ENCODE peak calls at places on chromosomes 1 and 21, in four cellular contexts. Y is IMR-90, E is breast epithelium, X is suprapubic skin. T is an unnamed sample. For H3K9me3 and H3K36me3, the result is how much of the 10 kb centered on the place peaks cover.

GRCh38 chr1:209134001-209134400 is 449.5 kb upstream of the CAMK1G start:
- DNase-seq in E (no peak), Y (no peak), X (no peak), T (no peak)

GRCh38 chr1:7539772-7540175 is 231.3 kb upstream of the VAMP3 start:
- DNase-seq in E (no peak), Y (peak), X (no peak), T (no peak)

GRCh38 chr1:40315795-40316594 is 1.1 kb downstream of the COL9A2 start:
- DNase-seq in Y (no peak), E (no peak), X (no peak), T (no peak)

GRCh38 chr1:44584167-44584566 is 90.1 kb downstream of the TMEM53 start:
- DNase-seq in E (no peak), X (no peak), Y (no peak), T (no peak)

GRCh38 chr21:31862078-31862477 is 10.7 kb upstream of the HUNK start:
- DNase-seq in Y (no peak), E (no peak), X (no peak), T (no peak)

GRCh38 chr1:108043712-108044111 is 78.7 kb upstream of the VAV3 start:
- DNase-seq in E (no peak), X (no peak), Y (no peak), T (no peak)

GRCh38 chr1:96887501-96887900 is 165.9 kb downstream of the PTBP2 start:
- DNase-seq in X (no peak), Y (no peak), E (no peak), T (no peak)

GRCh38 chr1:15948600-15949452 is 27.1 kb downstream of the ZBTB17 start:
- DNase-seq in Y (peak), E (peak), X (peak), T (peak)

GRCh38 chr1:184160942-184161698 is 109.6 kb downstream of the TSEN15 start:
- DNase-seq in E (no peak), Y (peak), X (no peak), T (no peak)

GRCh38 chr1:3775498-3776230 is 3.1 kb downstream of the SMIM1 start:
- DNase-seq in X (no peak), Y (peak), E (no peak), T (peak)

GRCh38 chr1:22024485-22025367 is 23.3 kb downstream of the CELA3A start:
- DNase-seq in Y (peak), X (peak), E (peak), T (peak)

GRCh38 chr1:65104854-65105540 is 43.0 kb upstream of the AK4 start:
- DNase-seq in Y (no peak), E (no peak), X (no peak), T (no peak)

GRCh38 chr1:46150085-46150484 is 17.7 kb upstream of the PIK3R3 start:
- DNase-seq in X (no peak), Y (no peak), E (no peak), T (no peak)

GRCh38 chr1:108747128-108747827 is 804 bp downstream of the STXBP3 start:
- DNase-seq in Y (peak), E (peak), X (peak), T (peak)

GRCh38 chr1:204509186-204509635 is 7.0 kb upstream of the MDM4 start:
- DNase-seq in X (no peak), Y (no peak), E (no peak), T (no peak)

GRCh38 chr21:34524671-34525601 is 12.9 kb upstream of the KCNE1 start:
- DNase-seq in Y (peak), X (no peak), E (no peak), T (no peak)

GRCh38 chr1:20476260-20477038 is 9.6 kb downstream of the CAMK2N1 start:
- DNase-seq in E (peak), X (no peak), Y (no peak), T (peak)

GRCh38 chr1:213264534-213264933 is 213.5 kb downstream of the RPS6KC1 start:
- DNase-seq in Y (no peak), E (no peak), X (no peak), T (no peak)

GRCh38 chr1:167650266-167651160 is 20.5 kb downstream of the RCSD1 start:
- DNase-seq in E (no peak), Y (no peak), X (no peak), T (no peak)

GRCh38 chr1:222912730-222913129 is 97.9 kb downstream of the DISP1 start:
- DNase-seq in X (no peak), E (no peak), Y (peak), T (no peak)

GRCh38 chr1:14599787-14600186 is 1.3 kb downstream of the KAZN start:
- DNase-seq in E (no peak), X (no peak), Y (no peak), T (no peak)

GRCh38 chr1:981955-982558 is at the start of gene PERM1:
- DNase-seq in E (no peak), X (no peak), Y (no peak), T (no peak)

GRCh38 chr1:202112864-202113689 is 9.6 kb upstream of the GPR37L1 start:
- DNase-seq in X (no peak), Y (peak), E (peak), T (peak)

GRCh38 chr1:223654083-223654482 is 11.4 kb downstream of the CAPN8 start:
- DNase-seq in E (no peak), Y (no peak), X (no peak), T (no peak)

GRCh38 chr1:247496581-247497285 is 38.8 kb upstream of the OR2B11 start:
- DNase-seq in E (no peak), X (no peak), Y (no peak), T (no peak)

GRCh38 chr21:36754241-36754881 is 55.4 kb downstream of the SIM2 start:
- DNase-seq in X (no peak), Y (no peak), E (no peak), T (no peak)

GRCh38 chr1:240294566-240294965 is 202.9 kb downstream of the FMN2 start:
- DNase-seq in X (no peak), Y (peak), E (no peak), T (no peak)

GRCh38 chr1:89945852-89946476 is 48.9 kb upstream of the ZNF326 start:
- DNase-seq in X (no peak), E (no peak), Y (peak), T (no peak)

GRCh38 chr1:207454046-207454964 is at the start of gene CR2:
- DNase-seq in E (peak), Y (no peak), X (no peak), T (no peak)

GRCh38 chr1:175891783-175892309 is 148.5 kb upstream of the TNR start:
- DNase-seq in X (no peak), E (no peak), Y (no peak), T (no peak)
- TF ChIP-seq POLR2A in X (no peak), E (no peak), Y (no peak), T (no peak)

DNA sequence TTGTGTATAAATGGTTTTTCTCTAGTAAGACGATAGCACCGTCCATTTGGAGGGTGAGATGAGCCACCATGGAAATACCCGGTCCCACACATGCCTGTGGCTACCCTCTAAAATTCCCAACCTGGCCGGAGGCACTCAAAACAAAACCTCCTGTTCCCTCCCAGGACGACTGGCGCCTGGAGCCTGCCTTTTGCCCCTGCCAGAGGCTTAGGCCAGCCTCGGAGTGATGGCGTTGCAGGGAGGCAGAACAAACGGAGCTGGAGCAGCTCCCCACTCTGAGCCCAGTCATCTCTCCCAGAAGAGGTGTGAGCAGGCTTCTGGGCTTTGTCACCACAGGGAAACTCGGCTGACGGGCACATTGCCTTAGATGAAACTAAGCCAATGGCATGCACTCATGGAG is 213.7 kb upstream of the HOOK1 start:
- DNase-seq in E (peak), Y (no peak), X (peak), T (no peak)
- H3K9me3 ChIP-seq in E (under half), Y (under half), X (under half), T (under half)

GRCh38 chr1:42940851-42941639 is 17.6 kb downstream of the SLC2A1 start:
- DNase-seq in X (no peak), Y (peak), E (peak), T (no peak)
- H3K36me3 ChIP-seq in X (under half), Y (half or more), E (under half), T (under half)

GRCh38 chr1:39047374-39048229 is 21.5 kb downstream of the NDUFS5 start:
- DNase-seq in E (no peak), Y (peak), X (no peak), T (no peak)
- TF ChIP-seq POLR2A in E (no peak), Y (no peak), X (no peak), T (no peak)

GRCh38 chr1:248576219-248576980 is 1.8 kb upstream of the OR2T34 start:
- DNase-seq in Y (no peak), E (no peak), X (no peak), T (no peak)
- H3K9me3 ChIP-seq in Y (under half), E (under half), X (under half), T (under half)

DNA sequence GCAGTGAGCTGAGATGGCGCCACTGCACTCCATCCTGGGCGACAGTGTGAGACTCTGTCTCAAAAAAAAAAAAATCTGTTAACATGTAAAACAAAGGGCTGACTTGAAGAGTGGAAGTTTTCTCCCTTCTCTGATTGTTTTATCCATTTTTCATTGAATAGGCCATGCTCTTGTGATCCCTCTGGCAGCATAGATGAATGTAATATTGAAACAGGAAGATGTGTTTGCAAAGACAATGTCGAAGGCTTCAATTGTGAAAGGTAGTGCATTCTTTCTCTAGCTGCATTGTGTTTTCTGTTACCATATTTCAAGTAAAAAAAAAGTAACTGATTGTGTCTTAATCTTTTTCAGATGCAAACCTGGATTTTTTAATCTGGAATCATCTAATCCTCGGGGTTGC is 69.6 kb upstream of the LAMC2 start:
- DNase-seq in Y (no peak), X (no peak), E (no peak), T (no peak)
- H3K36me3 ChIP-seq in Y (under half), X (under half), E (under half), T (under half)

DNA sequence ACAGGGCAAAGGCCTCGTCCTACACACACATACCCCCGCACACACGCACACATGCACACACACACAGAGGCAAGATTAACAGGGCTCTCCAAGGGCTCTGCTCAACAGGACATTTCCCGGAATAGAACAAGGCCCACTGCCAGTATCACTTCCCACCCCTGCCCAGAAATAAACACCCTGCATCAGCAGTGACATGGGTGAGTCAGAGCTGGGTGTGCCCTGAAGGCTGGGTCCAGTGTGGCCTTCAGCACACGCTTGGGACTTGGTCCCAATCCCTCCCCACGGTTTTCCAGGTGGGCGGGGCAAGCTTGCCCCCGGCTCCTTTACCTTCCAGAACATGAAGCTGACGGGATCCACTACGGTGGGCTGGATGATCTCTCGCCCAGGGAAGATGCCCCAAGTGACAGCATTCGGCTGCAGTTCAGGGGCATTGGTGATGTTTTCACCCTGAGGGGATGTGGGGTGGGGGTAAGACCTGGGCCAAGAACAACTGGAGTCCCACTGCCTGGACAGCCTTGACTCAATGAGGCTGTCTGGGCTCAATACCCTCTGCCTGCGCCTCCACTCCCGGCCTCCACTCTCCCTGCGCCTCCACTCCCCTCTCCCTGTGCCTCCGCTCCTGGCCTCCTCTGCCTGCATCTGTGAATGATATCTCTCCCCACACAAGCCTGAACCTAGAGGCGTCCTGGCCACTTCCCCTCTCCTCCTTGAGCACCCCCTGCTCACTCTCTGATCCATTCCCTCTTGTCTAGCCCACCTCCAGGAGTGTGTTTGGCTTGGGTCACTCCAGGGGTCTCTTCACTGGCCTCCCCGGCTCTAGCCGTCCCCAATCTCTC is 14.7 kb downstream of the MTHFR start:
- DNase-seq in X (peak), E (peak), Y (peak), T (peak)
- TF ChIP-seq POLR2A in X (no peak), E (no peak), Y (peak), T (peak)

DNA sequence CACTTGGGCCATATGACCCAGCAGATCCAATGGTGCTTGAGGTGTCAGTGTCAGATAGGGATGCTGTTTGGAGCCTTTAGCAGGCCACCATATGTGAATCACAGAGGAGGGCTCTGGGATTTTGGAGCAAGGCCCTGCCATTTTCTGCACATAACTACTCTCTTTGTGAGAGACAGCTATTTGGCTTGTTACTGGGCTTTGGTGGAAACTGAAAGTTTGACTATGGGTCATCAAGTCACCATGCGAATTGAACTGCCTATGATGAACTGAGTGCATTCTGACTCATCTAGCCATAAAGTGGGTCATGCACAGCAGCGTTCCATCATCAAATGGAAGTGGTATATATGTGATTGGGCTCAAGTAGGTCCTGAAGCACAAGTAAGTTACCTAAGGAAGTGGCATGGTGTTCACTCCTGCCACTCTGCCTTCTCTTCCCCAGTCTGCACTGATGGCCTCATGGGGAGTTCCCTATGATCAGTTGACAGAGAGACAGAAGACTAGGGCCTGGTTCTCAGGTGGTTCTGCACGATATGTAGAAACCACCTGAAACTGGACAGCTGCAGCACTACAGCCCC is 447.3 kb downstream of the AGBL4 start:
- DNase-seq in Y (no peak), X (no peak), E (no peak), T (no peak)
- H3K9me3 ChIP-seq in Y (under half), X (under half), E (under half), T (under half)

GRCh38 chr1:243751506-243751905 is 98.5 kb downstream of the AKT3 start:
- DNase-seq in X (no peak), E (no peak), Y (no peak), T (no peak)
- H3K36me3 ChIP-seq in X (under half), E (under half), Y (under half), T (under half)

GRCh38 chr1:55692721-55693120 is 477.6 kb upstream of the USP24 start:
- DNase-seq in Y (no peak), X (no peak), E (no peak), T (no peak)

GRCh38 chr1:55695553-55695952 is 480.4 kb upstream of the USP24 start:
- DNase-seq in E (no peak), Y (peak), X (no peak), T (no peak)

GRCh38 chr1:55695151-55695550 is 480.0 kb upstream of the USP24 start:
- DNase-seq in Y (no peak), E (no peak), X (no peak), T (no peak)

GRCh38 chr1:55696181-55696580 is 481.0 kb upstream of the USP24 start:
- DNase-seq in X (peak), Y (peak), E (no peak), T (no peak)

DNA sequence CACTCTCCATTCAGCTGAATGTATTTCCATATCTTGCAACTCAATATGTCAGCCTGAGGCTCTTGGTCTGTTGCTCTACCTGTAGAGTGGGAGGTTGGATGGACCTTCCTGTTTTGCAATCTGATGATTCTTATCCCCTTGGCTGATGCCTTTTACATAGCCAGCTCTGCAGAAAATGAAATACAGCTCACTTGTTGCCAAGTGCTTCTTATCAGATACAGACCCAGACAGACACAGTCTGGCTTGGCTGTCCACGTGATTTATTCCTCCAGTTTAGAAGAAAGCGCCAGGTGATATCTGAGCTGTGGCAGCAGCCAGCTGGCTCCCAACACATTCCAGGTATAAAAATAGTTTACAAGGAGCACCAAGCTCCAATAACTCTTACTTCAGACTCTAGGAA is 479.1 kb upstream of the USP24 start:
- DNase-seq in Y (peak), E (peak), X (no peak), T (no peak)
- TF ChIP-seq POLR2A in Y (no peak), E (no peak), X (no peak), T (no peak)

T was measured in ovary.